ENCODE peak calls at places on chromosomes 4 and X, in ten cellular contexts. M is foreskin fibroblast; K is tibial artery; S is GM12865; A is dorsolateral prefrontal cortex; B is fibroblast of the aortic adventitia; X is heart left ventricle; D is fibroblast of mammary gland; J is CD4-positive, alpha-beta memory T cell; F is coronary artery. R is an unnamed sample.

GRCh38 chr4:48578132-48578964 is 88.3 kb downstream of the ZAR1 start:
- DNase-seq in M (peak; percentile 87), K (peak; percentile 74), S (peak; percentile 70), A (peak; percentile 36), B (peak; percentile 87), X (peak; percentile 33), D (peak; percentile 82), J (peak; percentile 50), F (no peak), R (peak; percentile 23)

GRCh38 chr4:41213563-41214157 is 682 bp downstream of the APBB2 start:
- DNase-seq in M (peak; percentile 52), K (no peak), S (peak; percentile 39), A (peak; percentile 36), B (no peak), X (no peak), D (no peak), J (no peak), F (no peak), R (no peak)

GRCh38 chr4:17811078-17811603 is 362 bp downstream of the NCAPG start:
- DNase-seq in M (peak; percentile 49), K (no peak), S (peak; percentile 55), A (no peak), B (no peak), X (no peak), D (peak; percentile 23), J (no peak), F (no peak), R (peak; percentile 27)

GRCh38 chrX:149799095-149799721 is 17.5 kb downstream of the MAGEA9 start:
- DNase-seq in M (no peak), K (no peak), S (peak; percentile 67), A (no peak), B (no peak), X (no peak), D (no peak), J (no peak), F (no peak), R (no peak)

GRCh38 chrX:109890910-109891502 is 111.9 kb upstream of the TMEM164 start:
- DNase-seq in M (peak; percentile 67), K (peak; percentile 45), S (peak; percentile 66), A (peak; percentile 16), B (peak; percentile 74), X (peak; percentile 42), D (peak; percentile 59), J (peak; percentile 46), F (no peak), R (peak; percentile 32)

GRCh38 chr4:25291158-25291733 is 21.3 kb upstream of the ZCCHC4 start:
- DNase-seq in M (no peak), K (no peak), S (no peak), A (no peak), B (no peak), X (no peak), D (no peak), J (no peak), F (no peak), R (no peak)

GRCh38 chrX:139642241-139642927 is 65.6 kb downstream of the MCF2 start:
- DNase-seq in M (no peak), K (no peak), S (no peak), A (no peak), B (peak; percentile 16), X (no peak), D (peak; percentile 18), J (no peak), F (no peak), R (no peak)

GRCh38 chrX:104419926-104420325 is 146.1 kb upstream of the IL1RAPL2 start:
- DNase-seq in M (no peak), K (no peak), S (no peak), A (no peak), B (no peak), X (no peak), D (no peak), J (no peak), F (no peak), R (no peak)

GRCh38 chrX:74492720-74493201 is 71.5 kb downstream of the SLC16A2 start:
- DNase-seq in M (peak; percentile 4), K (no peak), S (peak; percentile 32), A (no peak), B (no peak), X (no peak), D (peak; percentile 1), J (no peak), F (no peak), R (no peak)

GRCh38 chr4:108163352-108163751 is 5.4 kb downstream of the LEF1 start:
- DNase-seq in M (no peak), K (no peak), S (no peak), A (no peak), B (no peak), X (no peak), D (no peak), J (no peak), F (no peak), R (no peak)

GRCh38 chr4:108165601-108166000 is 3.1 kb downstream of the LEF1 start:
- DNase-seq in M (no peak), K (no peak), S (peak; percentile 30), A (no peak), B (no peak), X (no peak), D (no peak), J (peak; percentile 64), F (no peak), R (no peak)

GRCh38 chr4:108168213-108168671 is 490 bp downstream of the LEF1 start:
- DNase-seq in M (peak; percentile 62), K (no peak), S (no peak), A (no peak), B (peak; percentile 28), X (no peak), D (peak; percentile 17), J (peak; percentile 67), F (no peak), R (no peak)

GRCh38 chr4:108166441-108167315 is 2.1 kb downstream of the LEF1 start:
- DNase-seq in M (peak; percentile 42), K (no peak), S (peak; percentile 59), A (no peak), B (no peak), X (no peak), D (peak; percentile 26), J (peak; percentile 71), F (no peak), R (no peak)

DNA sequence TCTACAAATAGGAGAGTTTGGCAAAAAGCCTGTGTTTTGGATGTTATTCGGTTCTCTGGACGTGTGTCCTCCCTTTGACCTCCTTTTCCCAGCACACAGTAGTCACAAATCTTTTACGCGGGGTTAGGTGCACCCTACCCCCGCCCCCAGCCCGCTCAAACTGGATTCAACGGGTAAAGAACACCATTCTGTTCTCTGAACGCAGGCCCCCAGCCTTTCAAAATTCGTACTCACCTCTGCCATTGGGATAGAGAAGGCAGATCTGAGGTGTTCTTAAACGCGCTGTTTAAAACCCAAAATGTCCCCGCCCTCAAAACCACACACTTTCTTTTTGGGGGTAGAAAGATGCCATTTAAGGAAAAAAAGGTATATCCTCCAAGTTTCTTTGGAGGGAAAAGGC is 2.7 kb downstream of the LEF1 start:
- DNase-seq in M (no peak), K (no peak), S (no peak), A (no peak), B (no peak), X (no peak), D (no peak), J (peak; percentile 72), F (no peak), R (no peak)
- H3K4me3 ChIP-seq in M (peak overlapping the region; percentile 42), K (no peak overlapping the region), S (peak overlapping the region; percentile 61), A (peak overlapping the region; percentile 64), B (no peak overlapping the region), X (peak overlapping the region; percentile 53), D (peak overlapping the region; percentile 43), J (peak overlapping the region; percentile 81), F (peak overlapping the region; percentile 74), R (no peak overlapping the region)

DNA sequence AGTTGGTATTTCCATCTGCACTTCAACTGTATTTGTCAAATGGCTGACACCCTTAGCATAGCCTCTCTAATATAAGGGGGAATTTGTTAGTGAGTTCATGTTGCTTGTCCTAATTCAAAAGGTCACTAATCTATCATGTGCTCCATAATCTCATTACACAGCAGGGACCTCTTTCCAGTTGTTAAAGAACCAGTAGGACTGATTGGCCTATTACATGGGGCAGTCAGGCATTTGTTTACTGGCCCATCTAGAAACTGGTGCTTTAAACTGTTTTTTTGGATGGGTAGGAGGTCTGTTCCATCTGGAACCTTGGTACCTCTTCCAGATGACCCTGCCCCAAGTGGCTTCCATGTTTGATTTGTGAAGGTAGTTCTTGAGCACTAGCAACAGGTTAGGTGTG is 11.4 kb downstream of the ANK2 start:
- DNase-seq in M (no peak), K (no peak), S (no peak), A (no peak), B (no peak), X (no peak), D (no peak), J (no peak), F (no peak), R (no peak)
- H3K4me3 ChIP-seq in M (no peak overlapping the region), K (no peak overlapping the region), S (no peak overlapping the region), A (no peak overlapping the region), B (no peak overlapping the region), X (no peak overlapping the region), D (no peak overlapping the region), J (no peak overlapping the region), F (no peak overlapping the region), R (no peak overlapping the region)

DNA sequence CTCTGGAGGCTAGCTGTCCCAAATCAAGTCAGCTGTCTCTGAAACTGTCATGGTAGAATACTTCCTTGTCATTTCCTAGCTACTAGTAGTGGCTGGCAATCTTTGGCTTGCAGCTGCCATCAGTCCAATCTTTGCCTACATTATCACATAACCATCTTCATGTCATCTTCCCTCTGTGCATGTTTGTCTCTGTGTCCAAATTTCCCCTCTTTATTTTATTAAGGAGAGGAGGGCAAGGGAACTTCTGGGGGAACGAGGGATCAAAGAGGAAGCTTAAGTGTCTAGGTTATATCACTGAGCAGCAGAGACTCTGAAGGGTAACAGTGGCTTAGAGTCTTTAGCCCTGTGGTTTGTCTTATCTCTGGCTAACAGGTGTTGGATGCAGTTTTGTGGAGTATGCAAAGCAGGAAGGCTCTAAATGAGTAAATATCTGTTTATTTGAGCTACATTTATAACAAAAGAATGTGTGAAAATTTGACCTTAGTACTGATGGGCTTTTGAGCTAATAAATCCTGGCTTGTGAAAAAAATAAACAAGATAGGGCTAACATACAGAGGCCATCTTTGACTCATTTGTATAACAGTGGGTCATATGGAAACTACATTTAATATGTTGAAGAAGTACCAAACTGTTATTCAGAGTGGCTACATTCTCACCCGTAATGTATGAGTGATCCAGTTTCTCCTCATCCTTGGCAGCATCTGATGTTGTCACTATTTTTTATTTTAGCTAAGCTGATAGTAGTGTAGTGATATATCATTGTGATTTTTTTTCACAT is 49.4 kb upstream of the ENOX2 start:
- DNase-seq in M (no peak), K (no peak), S (peak; percentile 37), A (no peak), B (no peak), X (no peak), D (no peak), J (no peak), F (no peak), R (no peak)
- H3K4me3 ChIP-seq in M (no peak overlapping the region), K (no peak overlapping the region), S (no peak overlapping the region), A (no peak overlapping the region), B (no peak overlapping the region), X (no peak overlapping the region), D (no peak overlapping the region), J (no peak overlapping the region), F (no peak overlapping the region), R (no peak overlapping the region)

DNA sequence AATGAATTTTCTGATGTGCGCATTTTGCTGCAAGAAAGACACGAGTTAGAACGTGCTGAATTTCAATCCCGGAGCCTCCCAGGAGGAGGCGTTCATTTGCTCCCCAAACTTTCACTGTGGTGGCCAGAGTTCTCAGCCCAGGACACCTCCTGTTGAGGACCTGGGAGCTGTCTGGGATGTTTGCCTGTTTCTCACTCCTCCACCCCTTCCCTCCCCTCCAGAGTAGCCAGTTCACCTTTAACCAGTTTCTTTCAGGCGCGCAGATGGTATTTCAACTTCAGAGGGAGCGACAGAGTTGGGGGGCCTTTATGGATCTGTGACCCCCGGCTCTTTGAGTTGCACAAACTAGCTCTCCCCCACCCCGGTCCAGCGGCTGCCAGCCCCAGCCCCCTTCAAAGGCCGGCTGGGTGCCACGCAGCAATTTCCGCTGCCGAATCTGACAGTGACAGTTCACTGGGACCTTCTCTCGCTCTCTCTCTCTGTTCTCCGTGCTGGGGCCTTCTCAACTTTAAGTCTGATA is 99.9 kb upstream of the STX18 start:
- DNase-seq in M (no peak), K (no peak), S (no peak), A (no peak), B (no peak), X (no peak), D (no peak), J (no peak), F (no peak), R (no peak)
- H3K4me3 ChIP-seq in M (no peak overlapping the region), K (no peak overlapping the region), S (no peak overlapping the region), A (no peak overlapping the region), B (no peak overlapping the region), X (no peak overlapping the region), D (no peak overlapping the region), J (no peak overlapping the region), F (no peak overlapping the region), R (no peak overlapping the region)